ENCODE peak calls at places on chromosomes 11 and 22, in six cellular contexts. H is GM12878, M is kidney, P is ascending aorta, R is lower lobe of right lung, G is A673. F is an unnamed sample.

GRCh38 chr11:127000991-127001390 is 421 bp upstream of the KIRREL3 start:
- DNase-seq in H (no peak), M (no peak), P (no peak), R (no peak), G (no peak), F (no peak)

GRCh38 chr11:93905384-93905783 is 55.0 kb upstream of the VSTM5 start:
- DNase-seq in H (no peak), M (no peak), P (no peak), R (no peak), G (no peak), F (no peak)

GRCh38 chr22:30481711-30482110 is 9.9 kb upstream of the SEC14L3 start:
- DNase-seq in H (no peak), M (no peak), P (no peak), R (no peak), G (peak), F (no peak)

GRCh38 chr11:111306321-111306720 is 8.0 kb downstream of the POU2AF3 start:
- DNase-seq in H (no peak), M (no peak), P (no peak), R (no peak), G (no peak), F (no peak)

GRCh38 chr22:49152146-49152929 is 675.3 kb downstream of the BRD1 start:
- DNase-seq in H (no peak), M (no peak), P (no peak), R (no peak), G (no peak), F (no peak)

GRCh38 chr11:44611687-44612437 is 46.4 kb downstream of the CD82 start:
- DNase-seq in H (peak), M (no peak), P (no peak), R (no peak), G (no peak), F (peak)

GRCh38 chr11:33531743-33532181 is 168.9 kb downstream of the C11orf91 start:
- DNase-seq in H (no peak), M (no peak), P (no peak), R (no peak), G (no peak), F (no peak)

GRCh38 chr11:115144014-115144413 is 360.2 kb downstream of the CADM1 start:
- DNase-seq in H (no peak), M (peak), P (no peak), R (no peak), G (no peak), F (no peak)

GRCh38 chr22:20145832-20146223 is 5.0 kb downstream of the CCDC188 start:
- DNase-seq in H (no peak), M (no peak), P (no peak), R (no peak), G (no peak), F (no peak)

GRCh38 chr11:35515224-35515623 is 10.2 kb downstream of the PAMR1 start:
- DNase-seq in H (no peak), M (no peak), P (no peak), R (no peak), G (no peak), F (no peak)

GRCh38 chr11:17719940-17720795 is 797 bp downstream of the MYOD1 start:
- DNase-seq in H (no peak), M (no peak), P (no peak), R (no peak), G (no peak), F (no peak)

GRCh38 chr11:11025087-11025486 is 167.2 kb upstream of the ZBED5 start:
- DNase-seq in H (no peak), M (no peak), P (no peak), R (no peak), G (no peak), F (no peak)

GRCh38 chr11:92266821-92267220 is 42.2 kb downstream of the FAT3 start:
- DNase-seq in H (no peak), M (no peak), P (no peak), R (no peak), G (no peak), F (no peak)

GRCh38 chr11:4134844-4135243 is 40.2 kb downstream of the RRM1 start:
- DNase-seq in H (no peak), M (no peak), P (no peak), R (no peak), G (no peak), F (no peak)

GRCh38 chr22:25111579-25112517 is 87.8 kb upstream of the CRYBB3 start:
- DNase-seq in H (no peak), M (peak), P (peak), R (peak), G (no peak), F (no peak)

GRCh38 chr11:41245704-41246398 is 213.6 kb downstream of the LRRC4C start:
- DNase-seq in H (no peak), M (peak), P (peak), R (no peak), G (no peak), F (peak)

GRCh38 chr11:109553284-109553683 is 131.3 kb downstream of the C11orf87 start:
- DNase-seq in H (no peak), M (no peak), P (no peak), R (no peak), G (no peak), F (no peak)

GRCh38 chr22:19105867-19106802 is 16.1 kb downstream of the DGCR2 start:
- DNase-seq in H (no peak), M (no peak), P (no peak), R (no peak), G (no peak), F (peak)

GRCh38 chr22:42780070-42780540 is 59.4 kb upstream of the A4GALT start:
- DNase-seq in H (peak), M (no peak), P (no peak), R (no peak), G (peak), F (peak)

GRCh38 chr11:92929168-92930053 is 40.0 kb upstream of the MTNR1B start:
- DNase-seq in H (no peak), M (no peak), P (no peak), R (no peak), G (no peak), F (peak)

GRCh38 chr11:47553417-47553746 is 450 bp upstream of the CELF1 start:
- DNase-seq in H (no peak), M (no peak), P (no peak), R (no peak), G (no peak), F (no peak)

GRCh38 chr11:71996946-71997345 is 1.8 kb upstream of the IL18BP start:
- DNase-seq in H (no peak), M (no peak), P (peak), R (peak), G (no peak), F (peak)

GRCh38 chr22:32335471-32335870 is 22.2 kb upstream of the RFPL3 start:
- DNase-seq in H (no peak), M (no peak), P (no peak), R (no peak), G (no peak), F (no peak)

GRCh38 chr11:110430267-110431211 is 791 bp downstream of the FDX1 start:
- DNase-seq in H (peak), M (no peak), P (no peak), R (no peak), G (peak), F (peak)

GRCh38 chr11:124302756-124303155 is 11.0 kb downstream of the OR8D1 start:
- DNase-seq in H (no peak), M (no peak), P (no peak), R (no peak), G (peak), F (no peak)

GRCh38 chr11:68127791-68128681 is 6.8 kb upstream of the CHKA start:
- DNase-seq in H (no peak), M (peak), P (no peak), R (peak), G (peak), F (no peak)

GRCh38 chr22:50299724-50300619 is 7.5 kb downstream of the PLXNB2 start:
- DNase-seq in H (no peak), M (no peak), P (no peak), R (no peak), G (no peak), F (no peak)

GRCh38 chr11:134361241-134361640 is 29.5 kb downstream of the GLB1L2 start:
- DNase-seq in H (no peak), M (peak), P (no peak), R (no peak), G (no peak), F (no peak)

GRCh38 chr11:9566561-9567063 is 6.9 kb upstream of the WEE1 start:
- DNase-seq in H (no peak), M (no peak), P (no peak), R (no peak), G (no peak), F (no peak)

GRCh38 chr11:7574491-7575129 is 60.8 kb downstream of the PPFIBP2 start:
- DNase-seq in H (no peak), M (no peak), P (no peak), R (no peak), G (no peak), F (no peak)

GRCh38 chr11:2807276-2807681 is 78.3 kb downstream of the CDKN1C start:
- DNase-seq in H (no peak), M (peak), P (peak), R (peak), G (no peak), F (no peak)

GRCh38 chr22:44963832-44964721 is 45.7 kb downstream of the PHF21B start:
- DNase-seq in H (no peak), M (no peak), P (no peak), R (no peak), G (peak), F (no peak)

GRCh38 chr11:24234822-24235508 is 261.9 kb upstream of the LUZP2 start:
- DNase-seq in H (no peak), M (peak), P (no peak), R (peak), G (no peak), F (no peak)

GRCh38 chr11:44146931-44147330 is 51.5 kb downstream of the EXT2 start:
- DNase-seq in H (no peak), M (no peak), P (no peak), R (no peak), G (no peak), F (no peak)

GRCh38 chr11:12110201-12110713 is at the start of gene MICAL2:
- DNase-seq in H (peak), M (peak), P (peak), R (peak), G (peak), F (peak)
- H3K4me3 ChIP-seq in H (peak), M (peak), P (peak), R (peak), G (peak), F (peak)

DNA sequence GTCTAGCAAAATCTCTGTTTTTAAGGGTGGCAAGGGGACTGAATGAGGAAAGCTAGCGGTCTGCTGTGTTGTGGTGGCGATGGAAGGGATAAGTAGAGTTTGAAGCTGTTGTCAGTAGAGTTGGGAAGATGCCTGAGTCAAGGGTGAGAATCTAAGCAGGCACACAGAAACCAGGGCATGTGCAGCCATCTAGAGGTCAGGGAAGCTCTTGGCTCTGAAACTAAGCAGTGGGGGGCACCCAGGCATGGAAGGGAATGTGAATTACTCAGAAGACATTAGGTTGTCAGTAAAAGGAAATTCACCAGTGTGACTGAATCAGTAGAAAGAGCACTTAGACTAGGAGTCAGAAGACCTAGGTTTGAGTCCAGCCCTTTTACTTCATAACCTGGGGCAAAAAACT is 15.4 kb downstream of the BMAL1 start:
- DNase-seq in H (no peak), M (no peak), P (no peak), R (no peak), G (no peak), F (no peak)
- TF ChIP-seq CTCF in H (no peak), M (no peak), P (no peak), R (no peak), G (no peak), F (no peak)

DNA sequence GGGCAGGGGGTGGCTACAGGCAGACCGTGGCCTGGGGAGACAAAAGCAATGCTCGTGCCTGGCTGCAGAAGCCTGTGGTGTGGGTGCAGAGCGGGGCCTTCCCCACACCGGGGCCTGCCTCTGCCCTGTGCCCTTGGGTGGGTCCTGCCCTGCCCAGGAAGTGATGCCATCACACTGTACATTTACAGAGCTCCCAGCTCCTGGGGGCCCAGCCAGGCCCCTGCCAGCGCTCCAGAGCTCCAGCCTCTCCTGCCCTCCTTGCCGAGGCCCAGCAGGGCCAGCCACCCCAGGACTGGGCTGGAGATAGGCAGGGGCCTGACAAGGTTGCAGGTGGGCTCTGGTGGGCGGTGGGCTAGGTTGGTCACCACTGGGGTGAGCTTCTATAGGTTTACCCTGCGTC is 40.2 kb downstream of the MUC5B start:
- DNase-seq in H (no peak), M (no peak), P (no peak), R (peak), G (no peak), F (no peak)
- H3K4me3 ChIP-seq in H (no peak), M (peak), P (peak), R (peak), G (peak), F (peak)

DNA sequence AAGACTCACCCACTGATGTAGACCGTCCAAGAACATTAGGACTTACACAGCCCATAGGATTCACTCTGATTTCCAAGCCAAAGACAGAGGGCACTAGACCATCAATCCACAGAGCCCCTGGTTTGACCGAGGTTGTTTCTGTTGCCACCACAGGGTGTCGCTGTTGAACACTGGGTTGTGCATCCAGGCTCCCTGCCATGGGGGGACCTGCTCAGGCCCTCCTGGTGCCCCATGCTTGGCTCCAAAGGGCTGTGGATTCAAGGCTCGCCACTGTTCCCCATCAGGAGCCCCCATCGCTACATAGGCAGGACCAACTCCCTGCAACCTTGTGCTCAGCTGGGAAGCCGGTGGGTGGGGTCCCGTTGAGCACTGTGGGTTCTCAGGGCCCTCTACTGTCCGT is 128.0 kb upstream of the ANO1 start:
- DNase-seq in H (no peak), M (peak), P (no peak), R (no peak), G (peak), F (peak)
- TF ChIP-seq CTCF in H (peak), M (peak), P (peak), R (peak), G (peak), F (peak)

DNA sequence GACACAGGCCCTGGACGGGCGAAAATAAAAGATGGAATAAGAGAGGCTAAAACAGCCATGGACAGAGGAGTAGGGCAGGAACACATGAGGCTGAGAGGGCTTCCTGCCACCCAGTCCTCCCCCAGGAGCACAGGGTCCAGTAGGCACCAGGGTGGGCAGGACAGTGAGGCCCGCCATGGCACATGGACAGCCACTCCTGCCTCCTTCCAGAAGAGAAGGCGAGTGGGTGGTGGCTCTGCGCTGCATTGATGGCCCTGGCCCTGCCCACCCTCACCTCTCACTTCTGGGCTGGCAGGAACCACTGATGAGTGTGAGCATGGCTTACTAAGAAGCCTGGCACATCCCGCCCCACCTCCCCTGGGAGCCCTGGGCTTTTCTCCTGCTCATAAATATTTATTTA is 51.2 kb downstream of the TPBGL start:
- DNase-seq in H (no peak), M (peak), P (no peak), R (no peak), G (no peak), F (no peak)
- H3K4me3 ChIP-seq in H (no peak), M (no peak), P (no peak), R (no peak), G (no peak), F (no peak)

DNA sequence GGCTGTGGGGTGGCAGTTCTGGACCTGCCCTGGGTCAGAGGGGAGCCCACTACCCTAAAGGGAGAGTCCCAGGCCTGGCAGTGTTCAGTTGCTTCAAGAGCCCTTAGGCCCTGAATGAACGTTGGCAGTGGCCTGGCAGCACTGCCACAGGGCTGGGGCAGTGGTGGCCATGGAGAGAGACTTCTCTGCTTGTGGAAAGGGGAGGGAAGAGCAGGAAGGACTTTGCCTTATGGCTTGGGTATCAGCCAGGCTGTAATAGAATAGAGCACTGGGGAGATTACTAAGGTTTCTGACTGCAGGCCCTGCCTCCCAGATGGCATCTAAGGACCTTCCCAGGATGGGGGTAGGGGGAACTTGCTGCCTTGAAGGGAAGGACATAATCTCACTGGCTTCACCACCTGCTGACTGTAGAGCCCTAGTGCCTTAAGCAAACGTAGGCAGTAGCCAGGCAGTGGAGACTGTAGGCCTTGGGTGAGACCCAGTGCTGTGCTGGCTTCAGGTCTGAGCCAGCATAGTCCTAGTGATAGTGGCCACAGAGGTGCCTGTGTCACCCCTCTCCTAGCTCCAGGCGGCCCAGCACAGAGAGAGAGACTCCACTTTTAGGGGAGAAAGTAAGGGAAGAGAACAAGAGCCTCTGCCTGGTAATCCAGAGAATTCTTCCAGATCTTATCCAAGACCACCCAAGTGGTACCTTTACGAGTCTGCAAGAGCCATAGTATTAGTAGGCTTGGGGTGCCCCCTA is 27.6 kb downstream of the PLA2G6 start:
- DNase-seq in H (no peak), M (peak), P (no peak), R (no peak), G (no peak), F (no peak)
- TF ChIP-seq CTCF in H (no peak), M (no peak), P (no peak), R (no peak), G (no peak), F (no peak)

GRCh38 chr11:73323464-73323863 is 15.4 kb downstream of the ARHGEF17 start:
- DNase-seq in H (no peak), M (peak), P (peak), R (peak), G (no peak), F (no peak)

GRCh38 chr11:73321342-73322110 is 13.4 kb downstream of the ARHGEF17 start:
- DNase-seq in H (no peak), M (peak), P (no peak), R (peak), G (peak), F (peak)

GRCh38 chr11:73324116-73324515 is 16.0 kb downstream of the ARHGEF17 start:
- DNase-seq in H (no peak), M (no peak), P (no peak), R (no peak), G (no peak), F (no peak)

GRCh38 chr11:73322111-73322985 is 14.3 kb downstream of the ARHGEF17 start:
- DNase-seq in H (no peak), M (no peak), P (no peak), R (no peak), G (no peak), F (peak)

GRCh38 chr11:73322986-73323306 is 14.9 kb downstream of the ARHGEF17 start:
- DNase-seq in H (no peak), M (no peak), P (no peak), R (no peak), G (no peak), F (no peak)
- H3K4me3 ChIP-seq in H (no peak), M (no peak), P (peak), R (no peak), G (no peak), F (no peak)

F was measured in GM12865.